ENCODE peak calls at places on chromosomes 16 and 17, in seven cellular contexts. Y is left lung; S is NCI-H460; G is nephron progenitor cell; U is GM12865; J is fibroblast of lung; H is effector memory CD4-positive, alpha-beta T cell. D is an unnamed sample.

GRCh38 chr17:60231234-60231633 is 81.5 kb downstream of the CA4 start:
- DNase-seq in H (no peak), Y (no peak), S (peak; percentile 18), J (peak; percentile 20), U (peak; percentile 12), G (no peak), D (no peak)

GRCh38 chr17:80068301-80069160 is 32.1 kb downstream of the CCDC40 start:
- DNase-seq in U (no peak), S (no peak), H (no peak), G (no peak), J (peak; percentile 78), Y (no peak), D (no peak)

GRCh38 chr16:30758988-30759461 is 2.8 kb downstream of the CFAP119 start:
- DNase-seq in Y (peak; percentile 82), G (no peak), S (no peak), U (no peak), J (no peak), H (no peak), D (no peak)

GRCh38 chr16:68823401-68823800 is 19.9 kb upstream of the TANGO6 start:
- DNase-seq in H (no peak), U (no peak), Y (no peak), G (no peak), J (peak; percentile 96), S (no peak), D (no peak)

GRCh38 chr17:55536205-55536604 is 25.0 kb upstream of the SMIM36 start:
- DNase-seq in Y (no peak), U (no peak), S (no peak), G (no peak), J (no peak), H (no peak), D (no peak)

GRCh38 chr17:22286337-22287041 is 594.2 kb downstream of the KCNJ18 start:
- DNase-seq in G (no peak), J (no peak), S (no peak), Y (no peak), U (no peak), H (no peak), D (no peak)

GRCh38 chr16:27084296-27085065 is 17.8 kb downstream of the C16orf82 start:
- DNase-seq in J (no peak), Y (no peak), S (no peak), U (no peak), G (no peak), H (no peak), D (no peak)

GRCh38 chr16:477758-478157 is 49.8 kb upstream of the CAPN15 start:
- DNase-seq in Y (peak; percentile 29), H (no peak), U (peak; percentile 68), G (no peak), S (no peak), J (peak; percentile 64), D (no peak)

GRCh38 chr16:68978303-68978954 is 127.0 kb upstream of the HAS3 start:
- DNase-seq in J (no peak), U (no peak), H (no peak), S (no peak), G (no peak), Y (no peak), D (no peak)

GRCh38 chr17:80146121-80147034 is 550 bp downstream of the EIF4A3 start:
- DNase-seq in U (peak; percentile 46), G (no peak), J (peak; percentile 18), Y (no peak), S (no peak), H (no peak), D (no peak)

GRCh38 chr17:77569846-77570564 is 388.5 kb upstream of the TNRC6C start:
- DNase-seq in Y (no peak), U (no peak), S (no peak), J (no peak), G (no peak), H (no peak), D (no peak)

GRCh38 chr17:48825446-48826381 is 5.1 kb upstream of the CALCOCO2 start:
- DNase-seq in Y (no peak), S (no peak), H (no peak), G (no peak), J (peak; percentile 57), U (no peak), D (no peak)

GRCh38 chr17:4004517-4005295 is 40.5 kb upstream of the ATP2A3 start:
- DNase-seq in J (peak; percentile 11), G (peak; percentile 82), S (peak; percentile 29), U (peak; percentile 56), Y (peak; percentile 94), H (peak; percentile 41), D (peak; percentile 62)

GRCh38 chr16:27382187-27382855 is 19.7 kb upstream of the IL21R start:
- DNase-seq in J (no peak), S (no peak), H (no peak), G (no peak), Y (no peak), U (no peak), D (no peak)

GRCh38 chr17:3961564-3962047 is 2.6 kb downstream of the ATP2A3 start:
- DNase-seq in S (no peak), G (no peak), H (no peak), J (no peak), U (peak; percentile 82), Y (no peak), D (no peak)

GRCh38 chr16:11586375-11586855 is 304 bp downstream of the LITAF start:
- DNase-seq in H (no peak), G (no peak), Y (no peak), J (no peak), S (no peak), U (peak; percentile 46), D (no peak)

GRCh38 chr17:40862985-40863733 is 3.9 kb downstream of the KRT12 start:
- DNase-seq in H (no peak), U (peak; percentile 8), J (peak; percentile 9), Y (peak; percentile 71), S (no peak), G (peak; percentile 56), D (no peak)